ENCODE peak calls at places on chromosomes 12 and 14, in four cellular contexts. U is HepG2, E is GM12891, L is GM12878. P is an unnamed sample.
A peak's percentile ranks its signal among the peaks of the same experiment; 100 is the strongest.

GRCh38 chr12:32322354-32322753 is 77.0 kb upstream of the FGD4 start:
- DNase-seq in U (no peak), E (no peak), L (no peak), P (no peak)

GRCh38 chr12:100908501-100908900 is 113.9 kb downstream of the ANO4 start:
- DNase-seq in U (no peak), E (no peak), L (no peak), P (no peak)

GRCh38 chr14:90444077-90444696 is 47.4 kb downstream of the CALM1 start:
- DNase-seq in U (peak; percentile 37), E (no peak), L (no peak), P (no peak)

GRCh38 chr12:45290218-45290609 is 74.3 kb downstream of the ANO6 start:
- DNase-seq in U (no peak), E (no peak), L (no peak), P (no peak)

GRCh38 chr14:75905505-75905904 is 76.3 kb downstream of the TGFB3 start:
- DNase-seq in U (no peak), E (no peak), L (no peak), P (no peak)

GRCh38 chr14:61749867-61750266 is 12.4 kb upstream of the SNAPC1 start:
- DNase-seq in U (peak; percentile 45), E (no peak), L (no peak), P (no peak)

GRCh38 chr14:64337901-64338615 is 43.9 kb upstream of the ESR2 start:
- DNase-seq in U (peak; percentile 47), E (peak; percentile 10), L (no peak), P (peak; percentile 7)

GRCh38 chr12:538731-539539 is 79.2 kb downstream of the B4GALNT3 start:
- DNase-seq in U (no peak), E (no peak), L (no peak), P (no peak)

GRCh38 chr12:57094194-57095160 is 5.6 kb downstream of the NAB2 start:
- DNase-seq in U (no peak), E (no peak), L (no peak), P (no peak)

DNA sequence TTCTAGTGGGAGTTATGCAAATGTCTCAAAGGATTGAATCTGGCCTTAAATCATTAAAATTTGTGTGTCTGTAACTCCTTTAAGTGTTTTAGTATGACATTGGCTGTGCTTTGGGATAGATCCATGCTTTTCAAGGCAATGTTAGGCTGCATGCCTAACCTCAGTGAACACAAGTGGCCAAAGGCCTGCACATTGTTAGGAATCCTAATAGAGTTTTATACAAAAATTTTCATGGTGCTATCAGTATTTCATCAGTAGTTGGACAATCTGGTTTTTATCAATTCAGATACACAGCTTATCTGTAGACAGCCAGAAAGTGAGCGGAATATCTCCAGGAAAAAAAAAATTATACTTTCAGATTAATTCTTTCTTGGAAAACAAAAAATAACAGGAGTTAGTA is 324.0 kb upstream of the PDE3A start:
- DNase-seq in U (no peak), E (no peak), L (no peak), P (no peak)
- TF ChIP-seq POLR2AphosphoS5 in U (no peak), E (no peak), L (no peak), P (no peak)

DNA sequence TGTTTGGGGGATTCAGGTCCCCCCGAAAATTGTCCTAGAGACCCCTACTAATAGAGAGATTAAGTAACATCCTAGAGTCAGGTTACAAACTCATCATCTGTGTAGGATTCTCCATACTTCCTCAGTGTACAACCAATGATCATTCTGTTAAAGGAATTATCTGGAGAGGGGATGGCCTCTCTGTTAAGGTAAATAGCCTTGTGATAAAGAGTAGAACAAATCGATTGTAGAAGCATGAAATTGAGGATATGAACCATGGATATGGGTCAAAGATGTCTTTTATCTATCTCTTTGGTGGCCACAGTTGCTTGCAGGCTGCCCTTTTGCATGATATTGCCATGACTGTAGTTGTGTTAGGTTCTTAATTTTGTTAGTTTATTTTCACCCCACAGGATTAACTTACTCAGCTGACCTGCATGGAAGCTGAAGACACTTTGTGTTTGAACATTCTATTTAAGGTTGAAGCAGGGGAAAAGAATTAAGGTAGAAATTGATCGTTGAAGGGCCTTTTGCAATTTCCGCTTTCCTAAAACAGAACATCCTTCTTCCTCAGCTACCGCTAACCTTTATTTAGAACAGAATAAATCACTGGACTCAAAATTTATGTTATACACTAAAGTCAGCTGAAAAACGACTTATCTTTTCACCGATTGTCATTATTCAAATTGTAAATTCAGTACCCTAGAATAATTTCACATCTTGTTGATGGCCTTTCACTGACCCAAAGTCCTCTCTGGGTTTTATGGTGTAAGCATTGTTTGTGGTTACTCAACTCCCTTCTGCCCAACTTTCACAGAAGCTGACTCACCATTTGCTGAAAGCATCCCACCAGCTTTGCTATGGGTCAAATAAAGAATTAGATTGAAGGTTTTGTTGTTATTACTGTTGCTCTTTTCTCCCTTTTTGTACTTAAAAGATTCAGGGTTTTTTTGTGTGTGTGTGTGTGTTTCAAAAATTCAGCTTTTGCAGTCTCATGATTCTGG is 52.3 kb downstream of the IRAK3 start:
- DNase-seq in U (no peak), E (no peak), L (no peak), P (no peak)
- TF ChIP-seq TAF1 in U (no peak), E (no peak), L (no peak), P (no peak)

GRCh38 chr12:124018526-124018925 is 45.5 kb downstream of the ZNF664 start:
- DNase-seq in U (no peak), E (no peak), L (no peak), P (no peak)
- TF ChIP-seq POLR2A in U (no peak), E (no peak), L (no peak), P (no peak)

GRCh38 chr14:69828879-69829278 is 31.8 kb upstream of the SLC10A1 start:
- DNase-seq in U (no peak), E (no peak), L (no peak), P (no peak)

GRCh38 chr14:69822456-69822855 is 25.4 kb upstream of the SLC10A1 start:
- DNase-seq in U (no peak), E (no peak), L (no peak), P (no peak)

GRCh38 chr14:69828372-69828771 is 31.3 kb upstream of the SLC10A1 start:
- DNase-seq in U (no peak), E (no peak), L (no peak), P (no peak)

GRCh38 chr14:69827560-69827959 is 30.5 kb upstream of the SLC10A1 start:
- DNase-seq in U (no peak), E (no peak), L (no peak), P (no peak)
- TF ChIP-seq POLR2AphosphoS5 in U (no peak), E (no peak), L (no peak), P (no peak)

DNA sequence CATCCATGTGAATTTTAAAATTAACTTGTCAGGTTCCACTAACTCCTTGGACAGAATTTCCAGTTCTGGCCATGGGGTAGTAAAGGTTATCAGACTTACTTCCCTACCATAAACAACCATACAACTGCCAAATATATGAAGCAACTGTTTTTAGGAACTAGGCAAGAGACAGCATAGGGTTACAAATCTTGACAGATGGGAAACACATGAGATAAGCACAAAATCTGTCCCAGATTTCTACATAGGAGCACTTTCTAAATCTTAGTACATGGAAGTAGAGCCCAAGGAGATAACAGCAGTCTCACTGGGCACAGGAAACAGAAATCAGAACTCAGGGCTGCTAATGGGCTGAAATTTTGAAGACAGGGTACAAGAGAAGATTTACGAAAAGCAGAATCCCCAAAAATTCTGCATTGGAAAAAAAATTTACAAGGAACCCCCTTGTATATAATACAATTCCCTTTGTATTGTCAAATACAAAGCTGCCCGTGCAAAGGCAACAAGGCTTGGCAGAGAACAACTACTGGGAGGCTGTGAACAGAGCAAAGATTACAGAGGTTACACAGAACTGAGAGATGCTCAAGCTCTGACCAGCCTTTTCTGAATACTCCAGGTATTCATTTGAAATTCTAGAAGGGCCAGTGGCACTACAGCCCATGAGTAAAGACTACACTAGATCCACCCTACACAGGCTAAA is 43.2 kb downstream of the GALNT4 start:
- DNase-seq in U (no peak), E (no peak), L (no peak), P (no peak)
- TF ChIP-seq TAF1 in U (no peak), E (no peak), L (no peak), P (no peak)

GRCh38 chr12:68808388-68809189 is 612 bp downstream of the MDM2 start:
- DNase-seq in U (peak; percentile 96), E (peak; percentile 56), L (peak; percentile 90), P (peak; percentile 57)
- TF ChIP-seq POLR2A in U (peak; percentile 99), E (peak; percentile 99), L (peak; percentile 70), P (peak; percentile 97)

GRCh38 chr14:39621223-39621622 is 189.0 kb upstream of the FBXO33 start:
- DNase-seq in U (no peak), E (no peak), L (no peak), P (no peak)
- TF ChIP-seq POLR2AphosphoS5 in U (no peak), E (no peak), L (no peak), P (no peak)

GRCh38 chr14:53432378-53432802 is 279.3 kb upstream of the DDHD1 start:
- DNase-seq in U (peak; percentile 59), E (peak; percentile 29), L (no peak), P (peak; percentile 10)
- TF ChIP-seq TAF1 in U (no peak), E (no peak), L (no peak), P (no peak)